ENCODE peak calls at places on chromosomes 16 and 17, in four cellular contexts. One of them, this sample, is unnamed. For H3K27me3, the result is how much of the 10 kb centered on the place peaks cover.

GRCh38 chr16:88764080-88764479 is 20.9 kb downstream of the PIEZO1 start:
- DNase-seq in uterus: no peak
- DNase-seq in heart left ventricle: no peak
- DNase-seq in Peyer's patch: no peak
- DNase-seq in this sample: no peak

GRCh38 chr17:2022647-2023046 is 2.5 kb downstream of the RTN4RL1 start:
- DNase-seq in uterus: no peak
- DNase-seq in heart left ventricle: no peak
- DNase-seq in Peyer's patch: no peak
- DNase-seq in this sample: no peak

GRCh38 chr17:57211543-57211942 is 44.8 kb upstream of the MSI2 start:
- DNase-seq in uterus: no peak
- DNase-seq in heart left ventricle: no peak
- DNase-seq in Peyer's patch: no peak
- DNase-seq in this sample: no peak

GRCh38 chr17:7862692-7863437 is 5.1 kb downstream of the CYB5D1 start:
- DNase-seq in uterus: peak
- DNase-seq in heart left ventricle: peak
- DNase-seq in Peyer's patch: peak
- DNase-seq in this sample: no peak

GRCh38 chr17:29051194-29051593 is 8.3 kb downstream of the PIPOX start:
- DNase-seq in uterus: no peak
- DNase-seq in heart left ventricle: no peak
- DNase-seq in Peyer's patch: no peak
- DNase-seq in this sample: no peak

GRCh38 chr17:8629371-8630226 is 926 bp downstream of the MYH10 start:
- DNase-seq in uterus: peak
- DNase-seq in heart left ventricle: peak
- DNase-seq in Peyer's patch: no peak
- DNase-seq in this sample: peak

GRCh38 chr16:88287219-88287618 is 95.5 kb upstream of the ZNF469 start:
- DNase-seq in uterus: no peak
- DNase-seq in heart left ventricle: no peak
- DNase-seq in Peyer's patch: no peak
- DNase-seq in this sample: no peak

GRCh38 chr16:85885537-85885936 is 13.4 kb upstream of the IRF8 start:
- DNase-seq in uterus: no peak
- DNase-seq in heart left ventricle: no peak
- DNase-seq in Peyer's patch: no peak
- DNase-seq in this sample: no peak

GRCh38 chr16:56480776-56481467 is 29.6 kb downstream of the OGFOD1 start:
- DNase-seq in uterus: no peak
- DNase-seq in heart left ventricle: no peak
- DNase-seq in Peyer's patch: no peak
- DNase-seq in this sample: no peak

GRCh38 chr16:78443780-78444422 is 344.4 kb downstream of the WWOX start:
- DNase-seq in uterus: no peak
- DNase-seq in heart left ventricle: no peak
- DNase-seq in Peyer's patch: no peak
- DNase-seq in this sample: no peak

GRCh38 chr17:57424777-57425188 is 168.5 kb downstream of the MSI2 start:
- DNase-seq in uterus: no peak
- DNase-seq in heart left ventricle: no peak
- DNase-seq in Peyer's patch: peak
- DNase-seq in this sample: no peak

GRCh38 chr17:36778458-36778857 is 158.8 kb upstream of the LHX1 start:
- DNase-seq in uterus: no peak
- DNase-seq in heart left ventricle: no peak
- DNase-seq in Peyer's patch: no peak
- DNase-seq in this sample: no peak

GRCh38 chr17:17370711-17371110 is 67.5 kb downstream of the NT5M start:
- DNase-seq in uterus: no peak
- DNase-seq in heart left ventricle: no peak
- DNase-seq in Peyer's patch: no peak
- DNase-seq in this sample: no peak
- H3K27me3 ChIP-seq in uterus: under half
- H3K27me3 ChIP-seq in heart left ventricle: under half
- H3K27me3 ChIP-seq in Peyer's patch: under half
- H3K27me3 ChIP-seq in this sample: under half

GRCh38 chr17:19344311-19345066 is 18.0 kb downstream of the B9D1 start:
- DNase-seq in uterus: peak
- DNase-seq in heart left ventricle: no peak
- DNase-seq in Peyer's patch: peak
- DNase-seq in this sample: no peak

GRCh38 chr17:19345067-19345460 is 17.5 kb downstream of the B9D1 start:
- DNase-seq in uterus: peak
- DNase-seq in heart left ventricle: no peak
- DNase-seq in Peyer's patch: peak
- DNase-seq in this sample: no peak

GRCh38 chr17:19343256-19343630 is 19.3 kb downstream of the B9D1 start:
- DNase-seq in uterus: peak
- DNase-seq in heart left ventricle: no peak
- DNase-seq in Peyer's patch: peak
- DNase-seq in this sample: no peak

GRCh38 chr17:19342611-19343255 is 19.8 kb downstream of the B9D1 start:
- DNase-seq in uterus: peak
- DNase-seq in heart left ventricle: no peak
- DNase-seq in Peyer's patch: peak
- DNase-seq in this sample: no peak

DNA sequence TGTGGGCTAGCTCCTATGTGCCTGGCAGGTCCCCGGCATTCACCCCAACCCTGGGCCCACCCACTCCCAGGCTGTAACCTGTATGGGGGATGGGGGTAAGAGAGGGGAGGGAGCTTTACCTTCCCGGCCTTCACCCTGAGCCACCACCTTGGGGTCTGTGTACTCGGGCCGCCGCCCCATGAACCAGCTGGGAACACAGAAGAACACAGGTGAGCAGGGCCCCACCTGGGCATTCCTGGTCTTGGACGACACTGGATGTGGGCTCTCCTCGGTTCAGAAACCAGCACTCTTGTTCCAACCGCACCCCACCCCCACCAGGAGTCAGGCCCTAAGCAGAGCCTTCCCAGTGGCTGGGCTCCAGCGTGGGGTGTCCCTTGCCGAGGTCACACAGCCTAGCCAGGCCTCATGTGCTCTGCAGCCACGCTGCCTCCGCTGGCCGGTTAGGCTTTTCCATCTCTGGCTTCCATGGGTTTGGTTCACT is 18.8 kb downstream of the B9D1 start:
- DNase-seq in uterus: peak
- DNase-seq in heart left ventricle: no peak
- DNase-seq in Peyer's patch: peak
- DNase-seq in this sample: no peak
- TF ChIP-seq CTCF in uterus: no peak
- TF ChIP-seq CTCF in heart left ventricle: no peak
- TF ChIP-seq CTCF in Peyer's patch: no peak
- TF ChIP-seq CTCF in this sample: no peak

DNA sequence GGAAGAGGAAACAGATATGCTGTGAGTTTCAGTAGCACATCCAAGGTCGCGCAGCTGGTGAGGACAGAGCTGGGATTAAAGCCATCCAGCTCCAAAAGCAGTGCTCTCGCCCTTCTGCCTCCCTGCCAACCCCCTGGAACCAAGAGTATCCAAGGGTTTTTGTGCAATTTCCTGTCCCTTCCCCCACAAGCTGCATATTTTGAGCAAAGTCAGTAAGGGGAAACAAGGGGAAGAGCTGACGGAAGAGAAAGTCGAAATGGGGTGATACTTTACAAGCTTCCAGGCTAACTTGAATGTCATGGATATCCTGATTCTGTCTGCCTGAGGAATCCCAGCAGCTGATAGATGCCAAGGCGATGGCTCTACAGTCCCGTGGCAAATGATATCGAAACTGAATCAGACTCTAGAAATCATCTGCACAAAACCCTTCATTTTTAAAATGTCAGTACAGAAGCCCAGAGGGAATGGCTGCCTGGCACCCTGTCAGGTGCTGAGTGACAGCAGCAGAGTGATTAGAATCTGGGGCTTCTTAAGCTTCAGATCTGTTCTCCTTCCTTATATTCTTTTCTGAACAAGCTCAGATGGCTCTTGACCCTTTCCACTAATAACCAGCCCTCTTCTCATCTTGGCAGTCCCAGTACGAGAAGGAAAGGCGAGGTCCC is 42.9 kb upstream of the TEKT3 start:
- DNase-seq in uterus: peak
- DNase-seq in heart left ventricle: peak
- DNase-seq in Peyer's patch: peak
- DNase-seq in this sample: no peak
- H3K4me3 ChIP-seq in uterus: no peak
- H3K4me3 ChIP-seq in heart left ventricle: peak
- H3K4me3 ChIP-seq in Peyer's patch: no peak
- H3K4me3 ChIP-seq in this sample: no peak

DNA sequence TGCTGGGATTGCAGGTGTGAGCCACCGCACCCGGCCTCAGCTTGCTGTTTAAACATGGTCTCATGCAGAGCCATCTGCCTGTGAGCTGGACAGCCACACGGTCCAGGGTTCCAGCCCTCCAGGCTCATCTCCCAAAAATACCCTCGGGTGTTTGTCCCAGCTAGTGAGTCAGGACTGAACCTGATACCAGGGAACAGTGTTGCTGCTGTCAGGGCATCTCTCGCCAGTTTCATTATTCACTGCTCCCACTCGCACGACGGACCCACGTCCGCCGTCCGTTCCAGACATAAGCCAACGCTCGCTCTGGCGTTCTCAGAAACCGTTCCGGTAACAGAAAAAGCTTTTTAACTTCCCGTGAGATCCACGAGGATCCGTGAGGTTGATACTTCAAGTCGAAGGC is 77.6 kb downstream of the NXN start:
- DNase-seq in uterus: no peak
- DNase-seq in heart left ventricle: no peak
- DNase-seq in Peyer's patch: no peak
- DNase-seq in this sample: no peak
- H3K27me3 ChIP-seq in uterus: under half
- H3K27me3 ChIP-seq in heart left ventricle: under half
- H3K27me3 ChIP-seq in Peyer's patch: under half
- H3K27me3 ChIP-seq in this sample: under half

GRCh38 chr17:61579961-61580360 is 11.1 kb downstream of the NACA2 start:
- DNase-seq in uterus: no peak
- DNase-seq in heart left ventricle: no peak
- DNase-seq in Peyer's patch: no peak
- DNase-seq in this sample: no peak
- TF ChIP-seq CTCF in uterus: no peak
- TF ChIP-seq CTCF in heart left ventricle: no peak
- TF ChIP-seq CTCF in Peyer's patch: no peak
- TF ChIP-seq CTCF in this sample: peak

DNA sequence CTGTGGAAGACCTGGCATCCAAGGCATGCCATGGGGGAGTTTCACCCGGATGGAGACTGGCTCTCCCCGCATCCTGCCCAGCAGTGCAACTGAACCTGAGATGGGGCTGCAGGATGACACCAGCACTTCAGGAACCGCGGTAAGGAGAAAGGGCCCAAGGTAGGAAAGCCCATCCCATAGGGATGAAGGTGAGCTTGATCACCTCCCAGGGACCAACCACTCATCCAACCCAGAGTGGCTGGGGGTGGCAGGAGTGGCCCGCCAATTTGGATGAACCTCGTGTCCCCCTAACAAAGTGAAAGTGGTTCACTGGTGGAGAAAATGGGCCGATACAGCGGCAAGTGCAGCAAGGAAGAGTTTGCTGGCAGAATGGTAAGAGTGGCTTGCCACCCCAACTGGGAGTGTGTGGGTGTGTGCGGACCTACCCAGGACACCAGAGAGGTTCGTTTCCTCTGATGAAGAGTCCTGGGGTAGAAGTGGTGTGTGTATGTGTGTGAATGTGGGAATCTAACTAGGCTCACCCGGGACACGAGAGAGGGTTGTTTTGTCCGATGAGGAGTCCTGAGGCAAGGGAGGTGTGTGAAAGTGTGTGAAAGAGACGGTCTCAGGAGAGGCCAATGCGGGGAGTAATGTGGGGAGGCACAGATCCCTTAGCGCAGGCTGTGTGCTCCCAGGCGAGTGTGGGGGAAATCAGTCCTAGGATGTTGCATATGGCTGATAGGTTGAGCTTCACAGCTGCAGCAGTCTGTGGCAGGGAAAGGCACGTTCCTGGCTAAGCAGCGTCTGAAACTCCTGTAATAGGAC is 22.6 kb downstream of the ACSM1 start:
- DNase-seq in uterus: peak
- DNase-seq in heart left ventricle: no peak
- DNase-seq in Peyer's patch: no peak
- DNase-seq in this sample: no peak
- H3K4me3 ChIP-seq in uterus: peak
- H3K4me3 ChIP-seq in heart left ventricle: peak
- H3K4me3 ChIP-seq in Peyer's patch: no peak
- H3K4me3 ChIP-seq in this sample: no peak

DNA sequence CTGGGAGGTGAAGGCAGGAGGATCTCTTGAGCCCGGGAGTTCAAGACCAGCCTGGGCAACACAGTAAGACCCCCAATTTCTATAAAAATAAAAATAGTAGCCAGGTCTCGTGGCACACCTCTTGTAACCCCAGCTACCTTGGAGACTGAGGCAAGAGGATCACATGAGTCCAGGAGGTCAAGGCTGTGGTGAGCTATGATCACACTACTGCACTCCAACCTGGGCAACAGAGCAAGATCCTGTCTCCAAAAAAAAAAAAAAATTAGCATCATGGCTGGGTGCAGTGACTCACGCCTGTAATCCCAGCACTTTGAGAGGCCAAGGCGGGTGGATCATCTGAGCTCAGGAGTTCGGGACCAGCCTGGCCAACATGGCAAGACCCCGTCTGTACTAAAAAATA is 6.7 kb upstream of the CBX2 start:
- DNase-seq in uterus: no peak
- DNase-seq in heart left ventricle: no peak
- DNase-seq in Peyer's patch: no peak
- DNase-seq in this sample: no peak
- H3K27me3 ChIP-seq in uterus: under half
- H3K27me3 ChIP-seq in heart left ventricle: under half
- H3K27me3 ChIP-seq in Peyer's patch: under half
- H3K27me3 ChIP-seq in this sample: under half

GRCh38 chr16:74718741-74719610 is 18.3 kb upstream of the MLKL start:
- DNase-seq in uterus: no peak
- DNase-seq in heart left ventricle: no peak
- DNase-seq in Peyer's patch: no peak
- DNase-seq in this sample: no peak
- TF ChIP-seq CTCF in uterus: no peak
- TF ChIP-seq CTCF in heart left ventricle: no peak
- TF ChIP-seq CTCF in Peyer's patch: no peak
- TF ChIP-seq CTCF in this sample: peak

DNA sequence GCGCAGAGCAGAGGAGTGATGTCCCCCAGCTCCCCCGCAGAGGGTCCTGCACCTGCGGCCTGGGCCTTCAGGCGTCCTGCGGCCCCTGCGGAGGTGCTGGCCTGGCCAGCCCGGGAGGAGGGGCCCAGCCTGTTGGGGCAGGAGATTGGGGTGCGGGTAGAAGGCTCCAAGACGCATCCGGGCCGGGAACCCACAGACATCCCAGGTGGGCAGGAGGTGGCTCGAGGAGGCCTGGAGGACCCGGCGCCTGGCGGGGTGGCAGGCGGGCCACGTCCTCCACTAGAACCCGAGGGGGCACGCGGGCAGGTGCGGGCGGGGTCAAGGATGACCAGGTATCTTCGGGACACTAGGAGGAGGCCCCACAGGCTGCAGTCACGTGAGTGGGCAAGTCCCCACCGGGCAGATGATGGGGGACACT is 647 bp upstream of the SECTM1 start:
- DNase-seq in uterus: no peak
- DNase-seq in heart left ventricle: no peak
- DNase-seq in Peyer's patch: no peak
- DNase-seq in this sample: no peak
- H3K4me3 ChIP-seq in uterus: peak
- H3K4me3 ChIP-seq in heart left ventricle: peak
- H3K4me3 ChIP-seq in Peyer's patch: peak
- H3K4me3 ChIP-seq in this sample: no peak